ENCODE peak calls at places on chromosome 7, in four cellular contexts. G is stimulated activated naive B cell treated with anti-CD40 and anti-IgM and Interleukin-4, amounts not matched to agents 10 μg/mL and 1 μg/mL and 100 μg/mL, for 72 hours; K is germinal center; D is hepatocyte. A is an unnamed sample.

GRCh38 chr7:151459726-151460473 is 20.0 kb upstream of the CRYGN start:
- DNase-seq in G (no peak), K (no peak), D (peak), A (peak)

GRCh38 chr7:16428672-16429071 is 7.3 kb upstream of the CRPPA start:
- DNase-seq in G (no peak), K (no peak), D (no peak), A (no peak)

GRCh38 chr7:76020031-76020714 is 25.8 kb upstream of the TMEM120A start:
- DNase-seq in G (peak), K (peak), D (peak), A (peak)

GRCh38 chr7:79199961-79200360 is 253.5 kb downstream of the MAGI2 start:
- DNase-seq in G (no peak), K (no peak), D (no peak), A (no peak)

GRCh38 chr7:107858280-107858679 is 32.7 kb upstream of the DLD start:
- DNase-seq in G (no peak), K (no peak), D (no peak), A (no peak)

GRCh38 chr7:121140790-121141189 is 152.3 kb downstream of the CPED1 start:
- DNase-seq in G (no peak), K (no peak), D (no peak), A (no peak)

GRCh38 chr7:7977774-7978173 is 9.2 kb downstream of the GLCCI1 start:
- DNase-seq in G (no peak), K (no peak), D (no peak), A (no peak)

GRCh38 chr7:75056476-75056875 is 17.1 kb downstream of the RCC1L start:
- DNase-seq in G (no peak), K (no peak), D (no peak), A (no peak)

GRCh38 chr7:1910827-1911226 is 240.8 kb downstream of the ELFN1 start:
- DNase-seq in G (no peak), K (no peak), D (no peak), A (no peak)

GRCh38 chr7:76080211-76080610 is 32.3 kb downstream of the MDH2 start:
- DNase-seq in G (no peak), K (no peak), D (no peak), A (no peak)

GRCh38 chr7:110675383-110676103 is 415.4 kb upstream of the LRRN3 start:
- DNase-seq in G (no peak), K (no peak), D (no peak), A (no peak)

GRCh38 chr7:35613150-35613549 is 81.8 kb downstream of the HERPUD2 start:
- DNase-seq in G (no peak), K (no peak), D (no peak), A (no peak)

GRCh38 chr7:41567350-41568114 is 135.4 kb downstream of the INHBA start:
- DNase-seq in G (no peak), K (no peak), D (no peak), A (no peak)

GRCh38 chr7:47846117-47846836 is 102.0 kb downstream of the PKD1L1 start:
- DNase-seq in G (no peak), K (no peak), D (no peak), A (no peak)

GRCh38 chr7:64544010-64544409 is 18.9 kb downstream of the ZNF680 start:
- DNase-seq in G (no peak), K (no peak), D (no peak), A (no peak)

GRCh38 chr7:74400420-74401136 is 53.1 kb upstream of the GTF2IRD1 start:
- DNase-seq in G (no peak), K (no peak), D (no peak), A (no peak)

GRCh38 chr7:93374345-93374940 is 142.3 kb downstream of the VPS50 start:
- DNase-seq in G (no peak), K (peak), D (peak), A (peak)

GRCh38 chr7:80729586-80730320 is 91.3 kb downstream of the CD36 start:
- DNase-seq in G (no peak), K (no peak), D (no peak), A (no peak)

GRCh38 chr7:84247591-84247990 is 53.0 kb upstream of the SEMA3A start:
- DNase-seq in G (no peak), K (no peak), D (no peak), A (no peak)

GRCh38 chr7:147029935-147030334 is 913.3 kb downstream of the CNTNAP2 start:
- DNase-seq in G (no peak), K (no peak), D (no peak), A (no peak)

GRCh38 chr7:44286182-44286617 is 39.2 kb downstream of the CAMK2B start:
- DNase-seq in G (no peak), K (no peak), D (no peak), A (peak)

GRCh38 chr7:38929460-38930171 is 20.6 kb upstream of the VPS41 start:
- DNase-seq in G (no peak), K (no peak), D (no peak), A (no peak)

GRCh38 chr7:26293569-26294308 is 2.1 kb downstream of the SNX10 start:
- DNase-seq in G (peak), K (peak), D (no peak), A (no peak)

GRCh38 chr7:43491984-43492383 is 90.9 kb upstream of the STK17A start:
- DNase-seq in G (no peak), K (no peak), D (no peak), A (no peak)

GRCh38 chr7:74002474-74003017 is 25.4 kb upstream of the ELN start:
- DNase-seq in G (no peak), K (no peak), D (no peak), A (no peak)

GRCh38 chr7:85890244-85890811 is 703.5 kb upstream of the SEMA3D start:
- DNase-seq in G (no peak), K (peak), D (peak), A (peak)

GRCh38 chr7:138670594-138670993 is 30.6 kb downstream of the SVOPL start:
- DNase-seq in G (no peak), K (no peak), D (no peak), A (no peak)

GRCh38 chr7:117479480-117480224 is at the start of gene CFTR:
- DNase-seq in G (no peak), K (no peak), D (peak), A (peak)

GRCh38 chr7:99014113-99014985 is 129.6 kb downstream of the SMURF1 start:
- DNase-seq in G (no peak), K (no peak), D (no peak), A (no peak)

GRCh38 chr7:155293721-155294642 is 3.7 kb upstream of the INSIG1 start:
- DNase-seq in G (no peak), K (no peak), D (no peak), A (no peak)

GRCh38 chr7:140047197-140047596 is 15.6 kb downstream of the PARP12 start:
- DNase-seq in G (no peak), K (no peak), D (no peak), A (no peak)

GRCh38 chr7:101402081-101402779 is 39.6 kb downstream of the COL26A1 start:
- DNase-seq in G (no peak), K (no peak), D (peak), A (peak)

GRCh38 chr7:70940597-70940996 is 191.3 kb upstream of the GALNT17 start:
- DNase-seq in G (no peak), K (no peak), D (no peak), A (no peak)

GRCh38 chr7:113410791-113411190 is 292.4 kb upstream of the SMIM30 start:
- DNase-seq in G (no peak), K (no peak), D (no peak), A (no peak)

GRCh38 chr7:120926943-120927346 is 23.6 kb upstream of the ING3 start:
- DNase-seq in G (no peak), K (no peak), D (no peak), A (peak)

GRCh38 chr7:52355059-52355458 is 680.4 kb upstream of the POM121L12 start:
- DNase-seq in G (no peak), K (no peak), D (peak), A (peak)

GRCh38 chr7:140673063-140673769 is 471 bp downstream of the ADCK2 start:
- DNase-seq in G (peak), K (peak), D (peak), A (peak)

GRCh38 chr7:55343860-55344606 is 21.1 kb upstream of the LANCL2 start:
- DNase-seq in G (no peak), K (no peak), D (no peak), A (no peak)

A was measured in mesendoderm.